ENCODE peak calls at places on chromosomes 12 and 14, in five cellular contexts. G is H9, E is NCI-H1417 treated with DMSO at 0.1 percent for 48 hours, U is IMR-90, J is GF-D8. Y is an unnamed sample.
A peak's percentile ranks its signal among the peaks of the same experiment; 100 is the strongest.

GRCh38 chr14:23438130-23438893 is 2.9 kb upstream of the MYH7 start:
- DNase-seq in G (peak; percentile 27), E (no peak), U (no peak), J (no peak), Y (peak; percentile 28)

GRCh38 chr12:11836282-11836963 is 186.9 kb downstream of the ETV6 start:
- DNase-seq in G (peak; percentile 27), E (no peak), U (no peak), J (no peak), Y (no peak)

GRCh38 chr12:122051231-122051876 is 27.2 kb upstream of the MLXIP start:
- DNase-seq in G (no peak), E (no peak), U (peak; percentile 44), J (no peak), Y (no peak)

GRCh38 chr12:76226397-76226796 is 121.8 kb downstream of the BBS10 start:
- DNase-seq in G (no peak), E (no peak), U (peak; percentile 84), J (no peak), Y (no peak)

GRCh38 chr14:31294736-31295398 is 87.3 kb upstream of the HECTD1 start:
- DNase-seq in G (no peak), E (no peak), U (peak; percentile 69), J (no peak), Y (no peak)

GRCh38 chr12:80565276-80565675 is 121.2 kb downstream of the PTPRQ start:
- DNase-seq in G (no peak), E (no peak), U (peak; percentile 84), J (no peak), Y (no peak)

GRCh38 chr14:42095155-42095554 is 488.5 kb downstream of the LRFN5 start:
- DNase-seq in G (peak; percentile 9), E (no peak), U (no peak), J (no peak), Y (no peak)

GRCh38 chr12:85688837-85689236 is 147.4 kb downstream of the RASSF9 start:
- DNase-seq in G (no peak), E (no peak), U (no peak), J (no peak), Y (no peak)

GRCh38 chr12:58847876-58848600 is 72.3 kb downstream of the LRIG3 start:
- DNase-seq in G (no peak), E (peak; percentile 46), U (no peak), J (no peak), Y (no peak)

GRCh38 chr14:73771848-73772705 is 57.9 kb upstream of the PNMA1 start:
- DNase-seq in G (peak; percentile 85), E (peak; percentile 76), U (peak; percentile 86), J (peak; percentile 38), Y (peak; percentile 88)

GRCh38 chr14:67940894-67941455 is 121.4 kb downstream of the RAD51B start:
- DNase-seq in G (no peak), E (no peak), U (peak; percentile 83), J (no peak), Y (no peak)

GRCh38 chr12:127588224-127588623 is 678.7 kb upstream of the TMEM132C start:
- DNase-seq in G (no peak), E (no peak), U (peak; percentile 90), J (no peak), Y (peak; percentile 28)

GRCh38 chr12:14828896-14829295 is 14.4 kb downstream of the ART4 start:
- DNase-seq in G (peak; percentile 57), E (no peak), U (peak; percentile 31), J (no peak), Y (no peak)

GRCh38 chr14:74984241-74985027 is 18.3 kb upstream of the EIF2B2 start:
- DNase-seq in G (peak; percentile 19), E (no peak), U (no peak), J (no peak), Y (peak; percentile 51)

GRCh38 chr12:63353559-63353958 is 202.6 kb upstream of the AVPR1A start:
- DNase-seq in G (no peak), E (no peak), U (peak; percentile 2), J (no peak), Y (no peak)

GRCh38 chr14:95460647-95461478 is 55.6 kb downstream of the SYNE3 start:
- DNase-seq in G (peak; percentile 37), E (peak; percentile 98), U (peak; percentile 79), J (no peak), Y (peak; percentile 83)

GRCh38 chr12:7144414-7145120 is 14.4 kb downstream of the CLSTN3 start:
- DNase-seq in G (no peak), E (no peak), U (peak; percentile 40), J (no peak), Y (peak; percentile 50)

GRCh38 chr14:87449016-87449415 is 544.0 kb downstream of the GALC start:
- DNase-seq in G (no peak), E (no peak), U (no peak), J (no peak), Y (no peak)

GRCh38 chr12:91017043-91017442 is 12.3 kb upstream of the EPYC start:
- DNase-seq in G (no peak), E (no peak), U (no peak), J (no peak), Y (no peak)

GRCh38 chr12:18462437-18462836 is 201.1 kb downstream of the PIK3C2G start:
- DNase-seq in G (no peak), E (no peak), U (peak; percentile 79), J (no peak), Y (no peak)

GRCh38 chr12:78977463-78977862 is 112.9 kb downstream of the SYT1 start:
- DNase-seq in G (no peak), E (no peak), U (no peak), J (no peak), Y (no peak)

GRCh38 chr14:50523271-50524041 is 8.9 kb downstream of the MAP4K5 start:
- DNase-seq in G (no peak), E (no peak), U (no peak), J (no peak), Y (no peak)

GRCh38 chr12:124655317-124656213 is 88.2 kb upstream of the NCOR2 start:
- DNase-seq in G (peak; percentile 89), E (no peak), U (peak; percentile 93), J (no peak), Y (peak; percentile 92)

GRCh38 chr12:53973093-53974042 is at the start of gene HOXC11:
- DNase-seq in G (peak; percentile 74), E (no peak), U (no peak), J (no peak), Y (no peak)

GRCh38 chr14:38405851-38406630 is 150.1 kb upstream of the CLEC14A start:
- DNase-seq in G (peak; percentile 39), E (peak; percentile 66), U (peak; percentile 66), J (no peak), Y (no peak)

GRCh38 chr12:89883630-89884364 is 175.2 kb upstream of the ATP2B1 start:
- DNase-seq in G (peak; percentile 59), E (peak; percentile 53), U (peak; percentile 48), J (no peak), Y (no peak)

Y was measured in islet precursor cell.